ENCODE peak calls at places on chromosomes 11 and 22, in eight cellular contexts. H is anterior cingulate cortex, K is astrocyte of the cerebellum, B is ACHN, J is dermis blood vessel endothelial cell, R is omental fat pad, W is DMS153, O is left lung. N is an unnamed sample.

GRCh38 chr11:28743101-28743550 is 634.9 kb downstream of the METTL15 start:
- DNase-seq in K (no peak), R (no peak), J (peak), B (no peak), H (no peak), O (no peak), W (peak), N (no peak)

GRCh38 chr22:49062155-49063039 is 765.3 kb downstream of the BRD1 start:
- DNase-seq in J (no peak), O (no peak), W (peak), H (no peak), K (no peak), B (no peak), R (no peak), N (no peak)

GRCh38 chr22:20002098-20002497 is 14.5 kb downstream of the ARVCF start:
- DNase-seq in K (no peak), J (no peak), W (no peak), R (no peak), H (no peak), B (no peak), O (peak), N (no peak)

GRCh38 chr11:9380773-9381172 is 3.7 kb upstream of the IPO7 start:
- DNase-seq in O (no peak), H (no peak), R (no peak), J (no peak), W (no peak), B (no peak), K (no peak), N (no peak)

GRCh38 chr11:69889400-69890372 is 70.5 kb upstream of the FGF3 start:
- DNase-seq in W (peak), O (peak), J (no peak), K (no peak), B (no peak), R (no peak), H (no peak), N (no peak)

GRCh38 chr11:132078230-132078629 is 707.8 kb downstream of the NTM start:
- DNase-seq in K (no peak), H (no peak), J (no peak), O (no peak), W (no peak), B (no peak), R (no peak), N (no peak)

GRCh38 chr22:45344339-45344738 is 34.6 kb downstream of the FAM118A start:
- DNase-seq in J (no peak), W (no peak), K (no peak), O (no peak), R (no peak), H (no peak), B (no peak), N (no peak)

GRCh38 chr22:22235564-22235963 is 9.0 kb upstream of the VPREB1 start:
- DNase-seq in J (peak), K (no peak), B (peak), O (no peak), H (no peak), W (no peak), R (no peak), N (peak)

GRCh38 chr22:40056163-40056958 is 61.6 kb downstream of the FAM83F start:
- DNase-seq in O (no peak), W (no peak), H (no peak), J (no peak), R (no peak), K (no peak), B (no peak), N (no peak)

N was measured in A673.